ENCODE peak calls at places on chromosomes 11 and 22, in ten cellular contexts. One of them, this sample, is unnamed.
A peak's percentile ranks its signal among the peaks of the same experiment; 100 is the strongest.

GRCh38 chr22:18152519-18152918 is 2.5 kb downstream of the USP18 start:
- DNase-seq in Jurkat, Clone E6-1: no peak
- DNase-seq in EL: no peak
- DNase-seq in activated CD4-positive, alpha-beta T cell treated with anti-CD3 and anti-CD28 coated beads, Interleukin-2, amount 10 ng/mL, durations not matched to agents 24 days and 14 days: peak; percentile 88
- DNase-seq in COR-L47: no peak
- DNase-seq in tibial artery: no peak
- DNase-seq in kidney tubule cell: no peak
- DNase-seq in ovary: no peak
- DNase-seq in HAP-1: no peak
- DNase-seq in germinal center: peak; percentile 3
- DNase-seq in this sample: no peak

GRCh38 chr11:15875393-15875792 is 481.0 kb downstream of the SOX6 start:
- DNase-seq in Jurkat, Clone E6-1: no peak
- DNase-seq in EL: no peak
- DNase-seq in activated CD4-positive, alpha-beta T cell treated with anti-CD3 and anti-CD28 coated beads, Interleukin-2, amount 10 ng/mL, durations not matched to agents 24 days and 14 days: no peak
- DNase-seq in COR-L47: no peak
- DNase-seq in tibial artery: no peak
- DNase-seq in kidney tubule cell: no peak
- DNase-seq in ovary: no peak
- DNase-seq in HAP-1: no peak
- DNase-seq in germinal center: no peak
- DNase-seq in this sample: no peak

GRCh38 chr11:126900349-126900748 is 100.2 kb downstream of the KIRREL3 start:
- DNase-seq in Jurkat, Clone E6-1: no peak
- DNase-seq in EL: no peak
- DNase-seq in activated CD4-positive, alpha-beta T cell treated with anti-CD3 and anti-CD28 coated beads, Interleukin-2, amount 10 ng/mL, durations not matched to agents 24 days and 14 days: no peak
- DNase-seq in COR-L47: no peak
- DNase-seq in tibial artery: no peak
- DNase-seq in kidney tubule cell: no peak
- DNase-seq in ovary: no peak
- DNase-seq in HAP-1: no peak
- DNase-seq in germinal center: no peak
- DNase-seq in this sample: no peak

GRCh38 chr11:2100361-2101170 is 38.6 kb downstream of the IGF2 start:
- DNase-seq in Jurkat, Clone E6-1: no peak
- DNase-seq in EL: peak; percentile 21
- DNase-seq in activated CD4-positive, alpha-beta T cell treated with anti-CD3 and anti-CD28 coated beads, Interleukin-2, amount 10 ng/mL, durations not matched to agents 24 days and 14 days: no peak
- DNase-seq in COR-L47: no peak
- DNase-seq in tibial artery: peak; percentile 26
- DNase-seq in kidney tubule cell: no peak
- DNase-seq in ovary: peak; percentile 55
- DNase-seq in HAP-1: no peak
- DNase-seq in germinal center: no peak
- DNase-seq in this sample: no peak

GRCh38 chr11:62732830-62733229 is 4.5 kb downstream of the TTC9C start:
- DNase-seq in Jurkat, Clone E6-1: no peak
- DNase-seq in EL: peak; percentile 38
- DNase-seq in activated CD4-positive, alpha-beta T cell treated with anti-CD3 and anti-CD28 coated beads, Interleukin-2, amount 10 ng/mL, durations not matched to agents 24 days and 14 days: no peak
- DNase-seq in COR-L47: peak; percentile 25
- DNase-seq in tibial artery: no peak
- DNase-seq in kidney tubule cell: no peak
- DNase-seq in ovary: no peak
- DNase-seq in HAP-1: no peak
- DNase-seq in germinal center: no peak
- DNase-seq in this sample: peak; percentile 6

GRCh38 chr11:71181566-71181965 is 70.8 kb downstream of the SHANK2 start:
- DNase-seq in Jurkat, Clone E6-1: no peak
- DNase-seq in EL: no peak
- DNase-seq in activated CD4-positive, alpha-beta T cell treated with anti-CD3 and anti-CD28 coated beads, Interleukin-2, amount 10 ng/mL, durations not matched to agents 24 days and 14 days: no peak
- DNase-seq in COR-L47: no peak
- DNase-seq in tibial artery: no peak
- DNase-seq in kidney tubule cell: no peak
- DNase-seq in ovary: no peak
- DNase-seq in HAP-1: no peak
- DNase-seq in germinal center: no peak
- DNase-seq in this sample: no peak

GRCh38 chr11:104320091-104320490 is 156.1 kb upstream of the PDGFD start:
- DNase-seq in Jurkat, Clone E6-1: no peak
- DNase-seq in EL: no peak
- DNase-seq in activated CD4-positive, alpha-beta T cell treated with anti-CD3 and anti-CD28 coated beads, Interleukin-2, amount 10 ng/mL, durations not matched to agents 24 days and 14 days: no peak
- DNase-seq in COR-L47: no peak
- DNase-seq in tibial artery: no peak
- DNase-seq in kidney tubule cell: peak; percentile 72
- DNase-seq in ovary: no peak
- DNase-seq in HAP-1: no peak
- DNase-seq in germinal center: no peak
- DNase-seq in this sample: peak; percentile 73

GRCh38 chr11:106410902-106411301 is 333.4 kb downstream of the AASDHPPT start:
- DNase-seq in Jurkat, Clone E6-1: no peak
- DNase-seq in EL: no peak
- DNase-seq in activated CD4-positive, alpha-beta T cell treated with anti-CD3 and anti-CD28 coated beads, Interleukin-2, amount 10 ng/mL, durations not matched to agents 24 days and 14 days: no peak
- DNase-seq in COR-L47: no peak
- DNase-seq in tibial artery: no peak
- DNase-seq in kidney tubule cell: no peak
- DNase-seq in ovary: no peak
- DNase-seq in HAP-1: no peak
- DNase-seq in germinal center: no peak
- DNase-seq in this sample: no peak

GRCh38 chr22:19664406-19664805 is 49.9 kb upstream of the SEPTIN5 start:
- DNase-seq in Jurkat, Clone E6-1: no peak
- DNase-seq in EL: no peak
- DNase-seq in activated CD4-positive, alpha-beta T cell treated with anti-CD3 and anti-CD28 coated beads, Interleukin-2, amount 10 ng/mL, durations not matched to agents 24 days and 14 days: no peak
- DNase-seq in COR-L47: no peak
- DNase-seq in tibial artery: no peak
- DNase-seq in kidney tubule cell: no peak
- DNase-seq in ovary: no peak
- DNase-seq in HAP-1: no peak
- DNase-seq in germinal center: no peak
- DNase-seq in this sample: no peak

GRCh38 chr11:124518900-124519541 is 24.4 kb downstream of the OR8B12 start:
- DNase-seq in Jurkat, Clone E6-1: no peak
- DNase-seq in EL: no peak
- DNase-seq in activated CD4-positive, alpha-beta T cell treated with anti-CD3 and anti-CD28 coated beads, Interleukin-2, amount 10 ng/mL, durations not matched to agents 24 days and 14 days: no peak
- DNase-seq in COR-L47: no peak
- DNase-seq in tibial artery: no peak
- DNase-seq in kidney tubule cell: no peak
- DNase-seq in ovary: no peak
- DNase-seq in HAP-1: no peak
- DNase-seq in germinal center: no peak
- DNase-seq in this sample: no peak

GRCh38 chr11:2096001-2096918 is 42.9 kb downstream of the IGF2 start:
- DNase-seq in Jurkat, Clone E6-1: no peak
- DNase-seq in EL: peak; percentile 86
- DNase-seq in activated CD4-positive, alpha-beta T cell treated with anti-CD3 and anti-CD28 coated beads, Interleukin-2, amount 10 ng/mL, durations not matched to agents 24 days and 14 days: no peak
- DNase-seq in COR-L47: no peak
- DNase-seq in tibial artery: no peak
- DNase-seq in kidney tubule cell: no peak
- DNase-seq in ovary: no peak
- DNase-seq in HAP-1: no peak
- DNase-seq in germinal center: no peak
- DNase-seq in this sample: no peak

GRCh38 chr22:33853200-33854097 is 66.8 kb downstream of the LARGE1 start:
- DNase-seq in Jurkat, Clone E6-1: no peak
- DNase-seq in EL: peak; percentile 47
- DNase-seq in activated CD4-positive, alpha-beta T cell treated with anti-CD3 and anti-CD28 coated beads, Interleukin-2, amount 10 ng/mL, durations not matched to agents 24 days and 14 days: peak; percentile 60
- DNase-seq in COR-L47: no peak
- DNase-seq in tibial artery: peak; percentile 53
- DNase-seq in kidney tubule cell: peak; percentile 81
- DNase-seq in ovary: peak; percentile 59
- DNase-seq in HAP-1: peak; percentile 60
- DNase-seq in germinal center: peak; percentile 75
- DNase-seq in this sample: peak; percentile 82

GRCh38 chr11:77106321-77106720 is 3.7 kb downstream of the OMP start:
- DNase-seq in Jurkat, Clone E6-1: no peak
- DNase-seq in EL: no peak
- DNase-seq in activated CD4-positive, alpha-beta T cell treated with anti-CD3 and anti-CD28 coated beads, Interleukin-2, amount 10 ng/mL, durations not matched to agents 24 days and 14 days: no peak
- DNase-seq in COR-L47: no peak
- DNase-seq in tibial artery: no peak
- DNase-seq in kidney tubule cell: peak; percentile 24
- DNase-seq in ovary: no peak
- DNase-seq in HAP-1: no peak
- DNase-seq in germinal center: no peak
- DNase-seq in this sample: peak; percentile 66

GRCh38 chr11:111719379-111719778 is 46.8 kb downstream of the PPP2R1B start:
- DNase-seq in Jurkat, Clone E6-1: no peak
- DNase-seq in EL: peak; percentile 33
- DNase-seq in activated CD4-positive, alpha-beta T cell treated with anti-CD3 and anti-CD28 coated beads, Interleukin-2, amount 10 ng/mL, durations not matched to agents 24 days and 14 days: no peak
- DNase-seq in COR-L47: no peak
- DNase-seq in tibial artery: no peak
- DNase-seq in kidney tubule cell: no peak
- DNase-seq in ovary: no peak
- DNase-seq in HAP-1: no peak
- DNase-seq in germinal center: no peak
- DNase-seq in this sample: peak; percentile 7

GRCh38 chr11:50070389-50070788 is 37.7 kb downstream of the OR4C45 start:
- DNase-seq in Jurkat, Clone E6-1: no peak
- DNase-seq in EL: no peak
- DNase-seq in activated CD4-positive, alpha-beta T cell treated with anti-CD3 and anti-CD28 coated beads, Interleukin-2, amount 10 ng/mL, durations not matched to agents 24 days and 14 days: no peak
- DNase-seq in COR-L47: no peak
- DNase-seq in tibial artery: no peak
- DNase-seq in kidney tubule cell: no peak
- DNase-seq in ovary: no peak
- DNase-seq in HAP-1: no peak
- DNase-seq in germinal center: no peak
- DNase-seq in this sample: no peak

GRCh38 chr11:29293825-29294224 is 723.0 kb downstream of the KCNA4 start:
- DNase-seq in Jurkat, Clone E6-1: no peak
- DNase-seq in EL: peak; percentile 80
- DNase-seq in activated CD4-positive, alpha-beta T cell treated with anti-CD3 and anti-CD28 coated beads, Interleukin-2, amount 10 ng/mL, durations not matched to agents 24 days and 14 days: no peak
- DNase-seq in COR-L47: no peak
- DNase-seq in tibial artery: no peak
- DNase-seq in kidney tubule cell: peak; percentile 67
- DNase-seq in ovary: no peak
- DNase-seq in HAP-1: no peak
- DNase-seq in germinal center: no peak
- DNase-seq in this sample: peak; percentile 54

GRCh38 chr11:83663984-83664383 is 377.8 kb upstream of the CCDC90B start:
- DNase-seq in Jurkat, Clone E6-1: no peak
- DNase-seq in EL: no peak
- DNase-seq in activated CD4-positive, alpha-beta T cell treated with anti-CD3 and anti-CD28 coated beads, Interleukin-2, amount 10 ng/mL, durations not matched to agents 24 days and 14 days: no peak
- DNase-seq in COR-L47: no peak
- DNase-seq in tibial artery: no peak
- DNase-seq in kidney tubule cell: no peak
- DNase-seq in ovary: no peak
- DNase-seq in HAP-1: no peak
- DNase-seq in germinal center: no peak
- DNase-seq in this sample: no peak

GRCh38 chr22:20948989-20949388 is 18.1 kb upstream of the AIFM3 start:
- DNase-seq in Jurkat, Clone E6-1: no peak
- DNase-seq in EL: no peak
- DNase-seq in activated CD4-positive, alpha-beta T cell treated with anti-CD3 and anti-CD28 coated beads, Interleukin-2, amount 10 ng/mL, durations not matched to agents 24 days and 14 days: no peak
- DNase-seq in COR-L47: no peak
- DNase-seq in tibial artery: no peak
- DNase-seq in kidney tubule cell: no peak
- DNase-seq in ovary: no peak
- DNase-seq in HAP-1: no peak
- DNase-seq in germinal center: no peak
- DNase-seq in this sample: no peak

GRCh38 chr11:44589301-44589700 is 23.8 kb downstream of the CD82 start:
- DNase-seq in Jurkat, Clone E6-1: no peak
- DNase-seq in EL: peak; percentile 82
- DNase-seq in activated CD4-positive, alpha-beta T cell treated with anti-CD3 and anti-CD28 coated beads, Interleukin-2, amount 10 ng/mL, durations not matched to agents 24 days and 14 days: no peak
- DNase-seq in COR-L47: no peak
- DNase-seq in tibial artery: no peak
- DNase-seq in kidney tubule cell: peak; percentile 86
- DNase-seq in ovary: no peak
- DNase-seq in HAP-1: no peak
- DNase-seq in germinal center: no peak
- DNase-seq in this sample: no peak

GRCh38 chr22:30511903-30512302 is 6.4 kb upstream of the SEC14L4 start:
- DNase-seq in Jurkat, Clone E6-1: no peak
- DNase-seq in EL: no peak
- DNase-seq in activated CD4-positive, alpha-beta T cell treated with anti-CD3 and anti-CD28 coated beads, Interleukin-2, amount 10 ng/mL, durations not matched to agents 24 days and 14 days: no peak
- DNase-seq in COR-L47: no peak
- DNase-seq in tibial artery: no peak
- DNase-seq in kidney tubule cell: no peak
- DNase-seq in ovary: no peak
- DNase-seq in HAP-1: no peak
- DNase-seq in germinal center: no peak
- DNase-seq in this sample: no peak

GRCh38 chr11:28969832-28970231 is 861.6 kb downstream of the METTL15 start:
- DNase-seq in Jurkat, Clone E6-1: no peak
- DNase-seq in EL: no peak
- DNase-seq in activated CD4-positive, alpha-beta T cell treated with anti-CD3 and anti-CD28 coated beads, Interleukin-2, amount 10 ng/mL, durations not matched to agents 24 days and 14 days: no peak
- DNase-seq in COR-L47: no peak
- DNase-seq in tibial artery: no peak
- DNase-seq in kidney tubule cell: no peak
- DNase-seq in ovary: no peak
- DNase-seq in HAP-1: no peak
- DNase-seq in germinal center: no peak
- DNase-seq in this sample: no peak

GRCh38 chr11:65185166-65185565 is 3.4 kb downstream of the CAPN1 start:
- DNase-seq in Jurkat, Clone E6-1: no peak
- DNase-seq in EL: no peak
- DNase-seq in activated CD4-positive, alpha-beta T cell treated with anti-CD3 and anti-CD28 coated beads, Interleukin-2, amount 10 ng/mL, durations not matched to agents 24 days and 14 days: no peak
- DNase-seq in COR-L47: no peak
- DNase-seq in tibial artery: no peak
- DNase-seq in kidney tubule cell: no peak
- DNase-seq in ovary: no peak
- DNase-seq in HAP-1: no peak
- DNase-seq in germinal center: no peak
- DNase-seq in this sample: no peak

GRCh38 chr11:4626207-4627105 is 10.8 kb upstream of the OR51D1 start:
- DNase-seq in Jurkat, Clone E6-1: peak; percentile 41
- DNase-seq in EL: peak; percentile 73
- DNase-seq in activated CD4-positive, alpha-beta T cell treated with anti-CD3 and anti-CD28 coated beads, Interleukin-2, amount 10 ng/mL, durations not matched to agents 24 days and 14 days: peak; percentile 90
- DNase-seq in COR-L47: peak; percentile 76
- DNase-seq in tibial artery: peak; percentile 53
- DNase-seq in kidney tubule cell: peak; percentile 73
- DNase-seq in ovary: peak; percentile 67
- DNase-seq in HAP-1: peak; percentile 89
- DNase-seq in germinal center: no peak
- DNase-seq in this sample: peak; percentile 70

GRCh38 chr11:64207247-64208085 is 945 bp downstream of the FERMT3 start:
- DNase-seq in Jurkat, Clone E6-1: peak; percentile 84
- DNase-seq in EL: peak; percentile 81
- DNase-seq in activated CD4-positive, alpha-beta T cell treated with anti-CD3 and anti-CD28 coated beads, Interleukin-2, amount 10 ng/mL, durations not matched to agents 24 days and 14 days: peak; percentile 93
- DNase-seq in COR-L47: no peak
- DNase-seq in tibial artery: peak; percentile 70
- DNase-seq in kidney tubule cell: no peak
- DNase-seq in ovary: peak; percentile 48
- DNase-seq in HAP-1: no peak
- DNase-seq in germinal center: peak; percentile 74
- DNase-seq in this sample: peak; percentile 86

GRCh38 chr11:131511794-131512193 is 141.4 kb downstream of the NTM start:
- DNase-seq in Jurkat, Clone E6-1: no peak
- DNase-seq in EL: no peak
- DNase-seq in activated CD4-positive, alpha-beta T cell treated with anti-CD3 and anti-CD28 coated beads, Interleukin-2, amount 10 ng/mL, durations not matched to agents 24 days and 14 days: peak; percentile 57
- DNase-seq in COR-L47: peak; percentile 18
- DNase-seq in tibial artery: no peak
- DNase-seq in kidney tubule cell: peak; percentile 45
- DNase-seq in ovary: no peak
- DNase-seq in HAP-1: peak; percentile 29
- DNase-seq in germinal center: peak; percentile 42
- DNase-seq in this sample: no peak

GRCh38 chr22:25223269-25223850 is 3.9 kb downstream of the CRYBB2 start:
- DNase-seq in Jurkat, Clone E6-1: no peak
- DNase-seq in EL: no peak
- DNase-seq in activated CD4-positive, alpha-beta T cell treated with anti-CD3 and anti-CD28 coated beads, Interleukin-2, amount 10 ng/mL, durations not matched to agents 24 days and 14 days: no peak
- DNase-seq in COR-L47: peak; percentile 4
- DNase-seq in tibial artery: no peak
- DNase-seq in kidney tubule cell: no peak
- DNase-seq in ovary: no peak
- DNase-seq in HAP-1: no peak
- DNase-seq in germinal center: no peak
- DNase-seq in this sample: no peak